ENCODE peak calls at places on chromosomes 1 and 21, in six cellular contexts. R is activated CD8-positive, alpha-beta memory T cell treated with anti-CD3 and anti-CD28 coated beads for 1 hour; Y is bronchial epithelial cell; X is smooth muscle cell of the brain vasculature; A is left ventricle myocardium inferior; P is endodermal cell. J is an unnamed sample.

GRCh38 chr21:33115586-33116541 is 45.9 kb downstream of the OLIG1 start:
- DNase-seq in R (no peak), Y (no peak), X (no peak), A (no peak), P (no peak), J (no peak)

GRCh38 chr1:201542166-201543045 is 3.5 kb downstream of the NAV1 start:
- DNase-seq in R (no peak), Y (no peak), X (no peak), A (peak), P (no peak), J (no peak)

GRCh38 chr1:234611799-234612351 is 1.9 kb upstream of the IRF2BP2 start:
- DNase-seq in R (no peak), Y (no peak), X (no peak), A (peak), P (peak), J (no peak)

GRCh38 chr1:151790940-151791651 is 796 bp upstream of the TDRKH start:
- DNase-seq in R (no peak), Y (no peak), X (no peak), A (no peak), P (peak), J (no peak)

GRCh38 chr1:6116137-6116536 is 64.0 kb downstream of the CHD5 start:
- DNase-seq in R (no peak), Y (peak), X (peak), A (no peak), P (no peak), J (no peak)

GRCh38 chr1:223878598-223879325 is 33.0 kb upstream of the TP53BP2 start:
- DNase-seq in R (no peak), Y (no peak), X (no peak), A (no peak), P (no peak), J (no peak)

GRCh38 chr1:241606544-241606943 is 33.6 kb downstream of the CHML start:
- DNase-seq in R (no peak), Y (peak), X (no peak), A (no peak), P (no peak), J (no peak)

GRCh38 chr1:48552420-48552819 is 80.4 kb upstream of the SPATA6 start:
- DNase-seq in R (no peak), Y (peak), X (no peak), A (no peak), P (peak), J (no peak)

GRCh38 chr1:182889997-182890396 is 50.9 kb downstream of the DHX9 start:
- DNase-seq in R (no peak), Y (no peak), X (no peak), A (no peak), P (peak), J (no peak)

GRCh38 chr1:145845514-145846161 is at the start of gene NUDT17:
- DNase-seq in R (peak), Y (peak), X (peak), A (peak), P (peak), J (peak)

GRCh38 chr1:229689915-229690314 is 63.9 kb downstream of the URB2 start:
- DNase-seq in R (no peak), Y (no peak), X (no peak), A (no peak), P (no peak), J (no peak)

GRCh38 chr1:89952021-89952995 is 42.6 kb upstream of the ZNF326 start:
- DNase-seq in R (no peak), Y (no peak), X (no peak), A (no peak), P (no peak), J (no peak)

GRCh38 chr21:16004121-16004520 is 274.3 kb downstream of the USP25 start:
- DNase-seq in R (no peak), Y (no peak), X (no peak), A (no peak), P (no peak), J (no peak)

GRCh38 chr1:23114424-23115079 is 54.1 kb downstream of the LUZP1 start:
- DNase-seq in R (no peak), Y (peak), X (no peak), A (no peak), P (no peak), J (no peak)

GRCh38 chr1:153973071-153973470 is 4.4 kb downstream of the JTB start:
- DNase-seq in R (no peak), Y (no peak), X (no peak), A (no peak), P (no peak), J (no peak)

GRCh38 chr1:181075727-181076350 is 12.7 kb upstream of the IER5 start:
- DNase-seq in R (no peak), Y (no peak), X (no peak), A (no peak), P (no peak), J (no peak)

GRCh38 chr21:39381009-39381408 is 32.1 kb upstream of the HMGN1 start:
- DNase-seq in R (no peak), Y (no peak), X (no peak), A (no peak), P (no peak), J (no peak)

GRCh38 chr1:8389962-8390535 is 72.1 kb downstream of the SLC45A1 start:
- DNase-seq in R (no peak), Y (no peak), X (no peak), A (no peak), P (no peak), J (no peak)

GRCh38 chr1:192951961-192952460 is 107.1 kb downstream of the UCHL5 start:
- DNase-seq in R (no peak), Y (peak), X (peak), A (no peak), P (no peak), J (no peak)

GRCh38 chr1:35530946-35531345 is 26.3 kb downstream of the KIAA0319L start:
- DNase-seq in R (no peak), Y (no peak), X (no peak), A (no peak), P (no peak), J (no peak)

GRCh38 chr1:231666957-231667601 is 40.5 kb downstream of the DISC1 start:
- DNase-seq in R (no peak), Y (no peak), X (no peak), A (no peak), P (no peak), J (no peak)

GRCh38 chr1:85406887-85407593 is 57.9 kb downstream of the DDAH1 start:
- DNase-seq in R (no peak), Y (peak), X (peak), A (no peak), P (no peak), J (no peak)

GRCh38 chr1:48530727-48531351 is 58.8 kb upstream of the SPATA6 start:
- DNase-seq in R (no peak), Y (peak), X (no peak), A (no peak), P (peak), J (no peak)

GRCh38 chr1:235035928-235036327 is 92.7 kb downstream of the TOMM20 start:
- DNase-seq in R (no peak), Y (no peak), X (no peak), A (no peak), P (no peak), J (no peak)

GRCh38 chr1:47445823-47446567 is 8.2 kb downstream of the FOXD2 start:
- DNase-seq in R (no peak), Y (no peak), X (no peak), A (no peak), P (no peak), J (no peak)

GRCh38 chr1:153764315-153764714 is 10.9 kb upstream of the SLC27A3 start:
- DNase-seq in R (no peak), Y (no peak), X (no peak), A (no peak), P (no peak), J (no peak)

GRCh38 chr1:39491146-39491921 is at the start of gene BMP8A:
- DNase-seq in R (peak), Y (no peak), X (no peak), A (peak), P (peak), J (peak)

GRCh38 chr1:243475966-243476365 is 220.1 kb downstream of the SDCCAG8 start:
- DNase-seq in R (no peak), Y (no peak), X (peak), A (no peak), P (peak), J (no peak)

GRCh38 chr1:71834570-71835441 is 447.5 kb downstream of the NEGR1 start:
- DNase-seq in R (no peak), Y (no peak), X (no peak), A (no peak), P (no peak), J (no peak)

GRCh38 chr1:81803423-81804103 is 2.8 kb downstream of the ADGRL2 start:
- DNase-seq in R (no peak), Y (peak), X (no peak), A (no peak), P (peak), J (no peak)